ENCODE peak calls at places on chromosomes 5 and 9, in eight cellular contexts. F is T-helper 1 cell; L is brain pericyte; W is AG08395; B is A673; E is GM10248; U is activated naive CD8-positive, alpha-beta T cell treated with anti-CD3 and anti-CD28 coated beads, Interleukin-2, amount 50 U/mL, for 16 hours; A is body of pancreas. O is an unnamed sample.

GRCh38 chr5:143674469-143674786 is 137.5 kb upstream of the HMHB1 start:
- DNase-seq in F (no peak), L (no peak), W (no peak), B (no peak), E (no peak), U (no peak), A (no peak), O (no peak)

GRCh38 chr9:3441197-3441816 is 84.5 kb downstream of the RFX3 start:
- DNase-seq in F (peak; percentile 30), L (no peak), W (peak; percentile 68), B (peak; percentile 76), E (peak; percentile 44), U (peak; percentile 11), A (peak; percentile 75), O (peak; percentile 73)

GRCh38 chr5:96868603-96869371 is 7.5 kb upstream of the ERAP2 start:
- DNase-seq in F (no peak), L (peak; percentile 22), W (peak; percentile 76), B (peak; percentile 77), E (peak; percentile 53), U (no peak), A (peak; percentile 52), O (peak; percentile 82)

GRCh38 chr5:94969174-94969573 is 315.7 kb downstream of the MCTP1 start:
- DNase-seq in F (no peak), L (peak; percentile 8), W (no peak), B (peak; percentile 57), E (peak; percentile 8), U (no peak), A (no peak), O (peak; percentile 10)

GRCh38 chr5:19866088-19866446 is 121.9 kb downstream of the CDH18 start:
- DNase-seq in F (no peak), L (no peak), W (no peak), B (no peak), E (no peak), U (no peak), A (no peak), O (no peak)

GRCh38 chr9:130215341-130216119 is 43.3 kb downstream of the NCS1 start:
- DNase-seq in F (no peak), L (no peak), W (peak; percentile 48), B (no peak), E (no peak), U (no peak), A (no peak), O (no peak)

GRCh38 chr5:172334196-172334595 is 50.6 kb upstream of the UBTD2 start:
- DNase-seq in F (no peak), L (no peak), W (no peak), B (peak; percentile 10), E (no peak), U (no peak), A (no peak), O (no peak)

GRCh38 chr5:87229780-87230179 is 37.9 kb upstream of the RASA1 start:
- DNase-seq in F (no peak), L (no peak), W (no peak), B (no peak), E (no peak), U (no peak), A (no peak), O (no peak)

GRCh38 chr9:121763561-121764370 is 112.3 kb downstream of the DAB2IP start:
- DNase-seq in F (no peak), L (no peak), W (no peak), B (no peak), E (no peak), U (no peak), A (no peak), O (no peak)

GRCh38 chr9:96219615-96220257 is 82.2 kb downstream of the HSD17B3 start:
- DNase-seq in F (peak; percentile 29), L (no peak), W (peak; percentile 50), B (peak; percentile 39), E (peak; percentile 67), U (no peak), A (peak; percentile 38), O (no peak)

GRCh38 chr5:153883829-153884228 is 154.9 kb downstream of the FAM114A2 start:
- DNase-seq in F (no peak), L (no peak), W (peak; percentile 64), B (no peak), E (no peak), U (no peak), A (no peak), O (no peak)

GRCh38 chr9:111572945-111573604 is 26.4 kb downstream of the PTGR1 start:
- DNase-seq in F (no peak), L (peak; percentile 61), W (peak; percentile 70), B (peak; percentile 67), E (no peak), U (no peak), A (peak; percentile 22), O (no peak)

GRCh38 chr9:136312436-136312835 is 8.5 kb upstream of the CCDC187 start:
- DNase-seq in F (peak; percentile 27), L (no peak), W (peak; percentile 88), B (peak; percentile 36), E (peak; percentile 73), U (no peak), A (peak; percentile 46), O (peak; percentile 26)